ENCODE peak calls at places on chromosome 21, in six cellular contexts. B is NCI-H2029; K is testis; R is CMK; A is aorta; O is activated T-helper 1 cell treated with anti-CD3 and anti-CD28 coated beads, Interleukin-12 subunit alpha, Interleukin-12 subunit beta, Interleukin-2, Interleukin-4 antibody, amounts not matched to agents 30 ng/mL and 10 ng/mL and 1 ng/mL, durations not matched to agents 14 hours and 24 hours and 36 hours. T is an unnamed sample.

GRCh38 chr21:25350056-25350455 is 257.2 kb downstream of the MRPL39 start:
- DNase-seq in O (no peak), A (no peak), B (no peak), K (peak; percentile 78), R (no peak), T (peak; percentile 65)

GRCh38 chr21:28018741-28019669 is 973.7 kb downstream of the LTN1 start:
- DNase-seq in A (no peak), O (no peak), B (no peak), R (no peak), K (no peak), T (peak; percentile 62)

GRCh38 chr21:42381347-42381984 is 14.4 kb downstream of the TMPRSS3 start:
- DNase-seq in O (no peak), R (peak; percentile 46), K (peak; percentile 34), B (peak; percentile 67), A (peak; percentile 50), T (peak; percentile 64)

GRCh38 chr21:31203371-31204054 is 140.5 kb downstream of the TIAM1 start:
- DNase-seq in O (no peak), B (no peak), A (no peak), K (no peak), R (no peak), T (no peak)

GRCh38 chr21:26280715-26281310 is 110.2 kb upstream of the APP start:
- DNase-seq in B (no peak), O (no peak), K (no peak), R (no peak), A (no peak), T (no peak)

GRCh38 chr21:43953028-43953427 is 59.1 kb upstream of the TRAPPC10 start:
- DNase-seq in K (no peak), R (no peak), B (no peak), O (no peak), A (no peak), T (no peak)

GRCh38 chr21:17607684-17608083 is 5.0 kb downstream of the BTG3 start:
- DNase-seq in B (no peak), K (no peak), O (no peak), R (no peak), A (no peak), T (no peak)

GRCh38 chr21:35232545-35233176 is 183.6 kb upstream of the RUNX1 start:
- DNase-seq in A (no peak), R (no peak), K (peak; percentile 22), O (no peak), B (no peak), T (peak; percentile 99)

GRCh38 chr21:44423312-44423821 is 31.9 kb upstream of the LRRC3 start:
- DNase-seq in A (peak; percentile 61), K (no peak), O (no peak), B (no peak), R (no peak), T (no peak)

GRCh38 chr21:44051462-44051941 is 39.4 kb downstream of the TRAPPC10 start:
- DNase-seq in K (peak; percentile 44), O (no peak), A (no peak), R (no peak), B (no peak), T (no peak)

GRCh38 chr21:34640858-34641257 is 25.9 kb upstream of the RCAN1 start:
- DNase-seq in A (no peak), B (no peak), O (no peak), R (no peak), K (no peak), T (peak; percentile 97)

GRCh38 chr21:14572206-14572780 is 26.2 kb upstream of the SAMSN1 start:
- DNase-seq in B (no peak), K (no peak), A (no peak), R (no peak), O (no peak), T (no peak)

GRCh38 chr21:37886726-37887309 is 29.4 kb downstream of the KCNJ6 start:
- DNase-seq in A (no peak), O (no peak), K (no peak), B (no peak), R (no peak), T (peak; percentile 75)

GRCh38 chr21:37758997-37759396 is 157.3 kb downstream of the KCNJ6 start:
- DNase-seq in O (no peak), K (no peak), R (no peak), B (peak; percentile 53), A (no peak), T (peak; percentile 74)

GRCh38 chr21:29299906-29300546 is 1.3 kb downstream of the BACH1 start:
- DNase-seq in K (peak; percentile 49), O (peak; percentile 38), B (peak; percentile 94), A (no peak), R (peak; percentile 32), T (peak; percentile 99)

GRCh38 chr21:44887807-44888580 is 14.5 kb upstream of the PTTG1IP start:
- DNase-seq in A (no peak), R (no peak), O (no peak), K (no peak), B (no peak), T (no peak)

GRCh38 chr21:45747802-45748445 is 104.4 kb downstream of the PCBP3 start:
- DNase-seq in B (no peak), R (no peak), K (no peak), O (no peak), A (peak; percentile 68), T (peak; percentile 83)

GRCh38 chr21:31326478-31327247 is 17.4 kb downstream of the TIAM1 start:
- DNase-seq in A (no peak), R (no peak), O (peak; percentile 37), B (no peak), K (no peak), T (no peak)

GRCh38 chr21:25639922-25640670 is 1.0 kb downstream of the JAM2 start:
- DNase-seq in A (peak; percentile 79), R (no peak), K (peak; percentile 60), B (no peak), O (no peak), T (peak; percentile 24)

T was measured in M059J.